ENCODE peak calls at places on chromosome 12, in ten cellular contexts. F is retinal pigment epithelial cell; W is left ventricle myocardium inferior; C is GM04504; E is activated T-cell treated with anti-CD3 and anti-CD28 coated beads for 24 hours; J is substantia nigra; H is caudate nucleus; R is NCI-H1105; T is Calu3; X is effector CD8-positive, alpha-beta T cell. Z is an unnamed sample.

GRCh38 chr12:109897029-109897428 is 3.0 kb upstream of the TCHP start:
- DNase-seq in F (no peak), W (no peak), C (no peak), E (no peak), J (no peak), H (no peak), R (no peak), T (no peak), X (no peak), Z (no peak)

GRCh38 chr12:47814539-47815170 is 5.0 kb downstream of the HDAC7 start:
- DNase-seq in F (no peak), W (no peak), C (no peak), E (no peak), J (no peak), H (no peak), R (no peak), T (no peak), X (no peak), Z (no peak)

GRCh38 chr12:115942346-115942745 is 335.1 kb downstream of the MED13L start:
- DNase-seq in F (no peak), W (no peak), C (no peak), E (no peak), J (no peak), H (no peak), R (no peak), T (no peak), X (no peak), Z (no peak)

GRCh38 chr12:3168775-3169221 is 91.6 kb downstream of the TSPAN9 start:
- DNase-seq in F (peak; percentile 75), W (no peak), C (peak; percentile 52), E (peak; percentile 7), J (no peak), H (peak; percentile 16), R (no peak), T (peak; percentile 76), X (no peak), Z (peak; percentile 72)

GRCh38 chr12:109309441-109310246 is 560 bp upstream of the FOXN4 start:
- DNase-seq in F (no peak), W (no peak), C (no peak), E (no peak), J (no peak), H (no peak), R (peak; percentile 60), T (peak; percentile 34), X (no peak), Z (no peak)

GRCh38 chr12:38163442-38163801 is 153.2 kb upstream of the ALG10B start:
- DNase-seq in F (no peak), W (no peak), C (no peak), E (no peak), J (no peak), H (no peak), R (no peak), T (no peak), X (no peak), Z (no peak)

GRCh38 chr12:24470050-24470449 is 478.9 kb downstream of the BCAT1 start:
- DNase-seq in F (no peak), W (no peak), C (no peak), E (no peak), J (no peak), H (no peak), R (no peak), T (no peak), X (no peak), Z (no peak)

GRCh38 chr12:113391145-113391544 is 12.5 kb downstream of the SDS start:
- DNase-seq in F (no peak), W (no peak), C (no peak), E (no peak), J (no peak), H (no peak), R (no peak), T (no peak), X (no peak), Z (no peak)

GRCh38 chr12:43805149-43805856 is 814 bp downstream of the TWF1 start:
- DNase-seq in F (no peak), W (no peak), C (no peak), E (no peak), J (no peak), H (no peak), R (peak; percentile 17), T (no peak), X (no peak), Z (no peak)